ENCODE peak calls at places on chromosomes 16 and 17, in seven cellular contexts. One of them, this sample, is unnamed.

GRCh38 chr17:44345497-44346026 is 460 bp downstream of the GRN start:
- DNase-seq in NCI-H1105 treated with DMSO at 0.1 percent for 48 hours: peak
- DNase-seq in AG04450: no peak
- DNase-seq in HFFc6: peak
- DNase-seq in stimulated activated effector memory CD8-positive, alpha-beta T cell treated with anti-CD3 and anti-CD28 coated beads, Interleukin-12 subunit alpha, Interleukin-12 subunit beta, amount 100 ng/mL, for 72 hours: peak
- DNase-seq in dorsolateral prefrontal cortex: peak
- DNase-seq in activated CD4-positive, CD25-positive, alpha-beta regulatory T cell: no peak
- DNase-seq in this sample: no peak

GRCh38 chr17:63275318-63275967 is 170.7 kb downstream of the CYB561 start:
- DNase-seq in NCI-H1105 treated with DMSO at 0.1 percent for 48 hours: no peak
- DNase-seq in AG04450: peak
- DNase-seq in HFFc6: peak
- DNase-seq in stimulated activated effector memory CD8-positive, alpha-beta T cell treated with anti-CD3 and anti-CD28 coated beads, Interleukin-12 subunit alpha, Interleukin-12 subunit beta, amount 100 ng/mL, for 72 hours: no peak
- DNase-seq in dorsolateral prefrontal cortex: no peak
- DNase-seq in activated CD4-positive, CD25-positive, alpha-beta regulatory T cell: no peak
- DNase-seq in this sample: peak

GRCh38 chr16:30989469-30990047 is 4.6 kb downstream of the HSD3B7 start:
- DNase-seq in NCI-H1105 treated with DMSO at 0.1 percent for 48 hours: no peak
- DNase-seq in AG04450: no peak
- DNase-seq in HFFc6: no peak
- DNase-seq in stimulated activated effector memory CD8-positive, alpha-beta T cell treated with anti-CD3 and anti-CD28 coated beads, Interleukin-12 subunit alpha, Interleukin-12 subunit beta, amount 100 ng/mL, for 72 hours: no peak
- DNase-seq in dorsolateral prefrontal cortex: no peak
- DNase-seq in activated CD4-positive, CD25-positive, alpha-beta regulatory T cell: no peak
- DNase-seq in this sample: no peak

GRCh38 chr17:80169784-80170500 is at the start of gene CARD14:
- DNase-seq in NCI-H1105 treated with DMSO at 0.1 percent for 48 hours: no peak
- DNase-seq in AG04450: no peak
- DNase-seq in HFFc6: no peak
- DNase-seq in stimulated activated effector memory CD8-positive, alpha-beta T cell treated with anti-CD3 and anti-CD28 coated beads, Interleukin-12 subunit alpha, Interleukin-12 subunit beta, amount 100 ng/mL, for 72 hours: no peak
- DNase-seq in dorsolateral prefrontal cortex: no peak
- DNase-seq in activated CD4-positive, CD25-positive, alpha-beta regulatory T cell: no peak
- DNase-seq in this sample: no peak

GRCh38 chr17:50037321-50038107 is 18.4 kb upstream of the ITGA3 start:
- DNase-seq in NCI-H1105 treated with DMSO at 0.1 percent for 48 hours: no peak
- DNase-seq in AG04450: no peak
- DNase-seq in HFFc6: peak
- DNase-seq in stimulated activated effector memory CD8-positive, alpha-beta T cell treated with anti-CD3 and anti-CD28 coated beads, Interleukin-12 subunit alpha, Interleukin-12 subunit beta, amount 100 ng/mL, for 72 hours: no peak
- DNase-seq in dorsolateral prefrontal cortex: no peak
- DNase-seq in activated CD4-positive, CD25-positive, alpha-beta regulatory T cell: no peak
- DNase-seq in this sample: no peak

GRCh38 chr17:58755577-58756245 is at the start of gene PPM1E:
- DNase-seq in NCI-H1105 treated with DMSO at 0.1 percent for 48 hours: peak
- DNase-seq in AG04450: no peak
- DNase-seq in HFFc6: no peak
- DNase-seq in stimulated activated effector memory CD8-positive, alpha-beta T cell treated with anti-CD3 and anti-CD28 coated beads, Interleukin-12 subunit alpha, Interleukin-12 subunit beta, amount 100 ng/mL, for 72 hours: peak
- DNase-seq in dorsolateral prefrontal cortex: peak
- DNase-seq in activated CD4-positive, CD25-positive, alpha-beta regulatory T cell: no peak
- DNase-seq in this sample: no peak

GRCh38 chr17:51722994-51723393 is 435.5 kb downstream of the CA10 start:
- DNase-seq in NCI-H1105 treated with DMSO at 0.1 percent for 48 hours: no peak
- DNase-seq in AG04450: no peak
- DNase-seq in HFFc6: no peak
- DNase-seq in stimulated activated effector memory CD8-positive, alpha-beta T cell treated with anti-CD3 and anti-CD28 coated beads, Interleukin-12 subunit alpha, Interleukin-12 subunit beta, amount 100 ng/mL, for 72 hours: no peak
- DNase-seq in dorsolateral prefrontal cortex: no peak
- DNase-seq in activated CD4-positive, CD25-positive, alpha-beta regulatory T cell: no peak
- DNase-seq in this sample: no peak

GRCh38 chr17:49031965-49032928 is 35.1 kb downstream of the IGF2BP1 start:
- DNase-seq in NCI-H1105 treated with DMSO at 0.1 percent for 48 hours: peak
- DNase-seq in AG04450: peak
- DNase-seq in HFFc6: peak
- DNase-seq in stimulated activated effector memory CD8-positive, alpha-beta T cell treated with anti-CD3 and anti-CD28 coated beads, Interleukin-12 subunit alpha, Interleukin-12 subunit beta, amount 100 ng/mL, for 72 hours: peak
- DNase-seq in dorsolateral prefrontal cortex: no peak
- DNase-seq in activated CD4-positive, CD25-positive, alpha-beta regulatory T cell: no peak
- DNase-seq in this sample: peak

GRCh38 chr17:21213491-21214014 is 408 bp downstream of the TMEM11 start:
- DNase-seq in NCI-H1105 treated with DMSO at 0.1 percent for 48 hours: peak
- DNase-seq in AG04450: no peak
- DNase-seq in HFFc6: no peak
- DNase-seq in stimulated activated effector memory CD8-positive, alpha-beta T cell treated with anti-CD3 and anti-CD28 coated beads, Interleukin-12 subunit alpha, Interleukin-12 subunit beta, amount 100 ng/mL, for 72 hours: no peak
- DNase-seq in dorsolateral prefrontal cortex: no peak
- DNase-seq in activated CD4-positive, CD25-positive, alpha-beta regulatory T cell: no peak
- DNase-seq in this sample: no peak

GRCh38 chr16:67150833-67151396 is at the start of gene B3GNT9:
- DNase-seq in NCI-H1105 treated with DMSO at 0.1 percent for 48 hours: peak
- DNase-seq in AG04450: peak
- DNase-seq in HFFc6: peak
- DNase-seq in stimulated activated effector memory CD8-positive, alpha-beta T cell treated with anti-CD3 and anti-CD28 coated beads, Interleukin-12 subunit alpha, Interleukin-12 subunit beta, amount 100 ng/mL, for 72 hours: peak
- DNase-seq in dorsolateral prefrontal cortex: peak
- DNase-seq in activated CD4-positive, CD25-positive, alpha-beta regulatory T cell: no peak
- DNase-seq in this sample: no peak

GRCh38 chr17:38719284-38719942 is 10.7 kb upstream of the CISD3 start:
- DNase-seq in NCI-H1105 treated with DMSO at 0.1 percent for 48 hours: no peak
- DNase-seq in AG04450: no peak
- DNase-seq in HFFc6: no peak
- DNase-seq in stimulated activated effector memory CD8-positive, alpha-beta T cell treated with anti-CD3 and anti-CD28 coated beads, Interleukin-12 subunit alpha, Interleukin-12 subunit beta, amount 100 ng/mL, for 72 hours: no peak
- DNase-seq in dorsolateral prefrontal cortex: no peak
- DNase-seq in activated CD4-positive, CD25-positive, alpha-beta regulatory T cell: no peak
- DNase-seq in this sample: no peak

GRCh38 chr17:79042421-79043190 is 18.6 kb downstream of the C1QTNF1 start:
- DNase-seq in NCI-H1105 treated with DMSO at 0.1 percent for 48 hours: peak
- DNase-seq in AG04450: no peak
- DNase-seq in HFFc6: peak
- DNase-seq in stimulated activated effector memory CD8-positive, alpha-beta T cell treated with anti-CD3 and anti-CD28 coated beads, Interleukin-12 subunit alpha, Interleukin-12 subunit beta, amount 100 ng/mL, for 72 hours: peak
- DNase-seq in dorsolateral prefrontal cortex: peak
- DNase-seq in activated CD4-positive, CD25-positive, alpha-beta regulatory T cell: peak
- DNase-seq in this sample: no peak

GRCh38 chr17:33140413-33141099 is 148.9 kb downstream of the SPACA3 start:
- DNase-seq in NCI-H1105 treated with DMSO at 0.1 percent for 48 hours: peak
- DNase-seq in AG04450: no peak
- DNase-seq in HFFc6: no peak
- DNase-seq in stimulated activated effector memory CD8-positive, alpha-beta T cell treated with anti-CD3 and anti-CD28 coated beads, Interleukin-12 subunit alpha, Interleukin-12 subunit beta, amount 100 ng/mL, for 72 hours: no peak
- DNase-seq in dorsolateral prefrontal cortex: no peak
- DNase-seq in activated CD4-positive, CD25-positive, alpha-beta regulatory T cell: no peak
- DNase-seq in this sample: no peak

GRCh38 chr17:38915639-38915995 is 9.8 kb upstream of the LASP1NB start:
- DNase-seq in NCI-H1105 treated with DMSO at 0.1 percent for 48 hours: no peak
- DNase-seq in AG04450: no peak
- DNase-seq in HFFc6: no peak
- DNase-seq in stimulated activated effector memory CD8-positive, alpha-beta T cell treated with anti-CD3 and anti-CD28 coated beads, Interleukin-12 subunit alpha, Interleukin-12 subunit beta, amount 100 ng/mL, for 72 hours: no peak
- DNase-seq in dorsolateral prefrontal cortex: peak
- DNase-seq in activated CD4-positive, CD25-positive, alpha-beta regulatory T cell: no peak
- DNase-seq in this sample: no peak

GRCh38 chr17:3843935-3844516 is 2.0 kb downstream of the NCBP3 start:
- DNase-seq in NCI-H1105 treated with DMSO at 0.1 percent for 48 hours: peak
- DNase-seq in AG04450: no peak
- DNase-seq in HFFc6: peak
- DNase-seq in stimulated activated effector memory CD8-positive, alpha-beta T cell treated with anti-CD3 and anti-CD28 coated beads, Interleukin-12 subunit alpha, Interleukin-12 subunit beta, amount 100 ng/mL, for 72 hours: no peak
- DNase-seq in dorsolateral prefrontal cortex: no peak
- DNase-seq in activated CD4-positive, CD25-positive, alpha-beta regulatory T cell: no peak
- DNase-seq in this sample: no peak

GRCh38 chr17:64340557-64340956 is 50.1 kb downstream of the PECAM1 start:
- DNase-seq in NCI-H1105 treated with DMSO at 0.1 percent for 48 hours: no peak
- DNase-seq in AG04450: no peak
- DNase-seq in HFFc6: no peak
- DNase-seq in stimulated activated effector memory CD8-positive, alpha-beta T cell treated with anti-CD3 and anti-CD28 coated beads, Interleukin-12 subunit alpha, Interleukin-12 subunit beta, amount 100 ng/mL, for 72 hours: no peak
- DNase-seq in dorsolateral prefrontal cortex: no peak
- DNase-seq in activated CD4-positive, CD25-positive, alpha-beta regulatory T cell: no peak
- DNase-seq in this sample: no peak

GRCh38 chr16:35750701-35751104 is 2291.3 kb downstream of the TP53TG3F start:
- DNase-seq in NCI-H1105 treated with DMSO at 0.1 percent for 48 hours: no peak
- DNase-seq in AG04450: no peak
- DNase-seq in HFFc6: no peak
- DNase-seq in stimulated activated effector memory CD8-positive, alpha-beta T cell treated with anti-CD3 and anti-CD28 coated beads, Interleukin-12 subunit alpha, Interleukin-12 subunit beta, amount 100 ng/mL, for 72 hours: no peak
- DNase-seq in dorsolateral prefrontal cortex: no peak
- DNase-seq in activated CD4-positive, CD25-positive, alpha-beta regulatory T cell: no peak
- DNase-seq in this sample: no peak

GRCh38 chr16:77951788-77952187 is 70.6 kb upstream of the CLEC3A start:
- DNase-seq in NCI-H1105 treated with DMSO at 0.1 percent for 48 hours: peak
- DNase-seq in AG04450: no peak
- DNase-seq in HFFc6: no peak
- DNase-seq in stimulated activated effector memory CD8-positive, alpha-beta T cell treated with anti-CD3 and anti-CD28 coated beads, Interleukin-12 subunit alpha, Interleukin-12 subunit beta, amount 100 ng/mL, for 72 hours: no peak
- DNase-seq in dorsolateral prefrontal cortex: no peak
- DNase-seq in activated CD4-positive, CD25-positive, alpha-beta regulatory T cell: no peak
- DNase-seq in this sample: no peak

GRCh38 chr17:18324140-18325049 is 9.3 kb downstream of the SMCR8 start:
- DNase-seq in NCI-H1105 treated with DMSO at 0.1 percent for 48 hours: no peak
- DNase-seq in AG04450: no peak
- DNase-seq in HFFc6: no peak
- DNase-seq in stimulated activated effector memory CD8-positive, alpha-beta T cell treated with anti-CD3 and anti-CD28 coated beads, Interleukin-12 subunit alpha, Interleukin-12 subunit beta, amount 100 ng/mL, for 72 hours: no peak
- DNase-seq in dorsolateral prefrontal cortex: no peak
- DNase-seq in activated CD4-positive, CD25-positive, alpha-beta regulatory T cell: no peak
- DNase-seq in this sample: no peak

GRCh38 chr16:19001788-19002187 is 18.1 kb downstream of the TMC7 start:
- DNase-seq in NCI-H1105 treated with DMSO at 0.1 percent for 48 hours: no peak
- DNase-seq in AG04450: no peak
- DNase-seq in HFFc6: peak
- DNase-seq in stimulated activated effector memory CD8-positive, alpha-beta T cell treated with anti-CD3 and anti-CD28 coated beads, Interleukin-12 subunit alpha, Interleukin-12 subunit beta, amount 100 ng/mL, for 72 hours: no peak
- DNase-seq in dorsolateral prefrontal cortex: peak
- DNase-seq in activated CD4-positive, CD25-positive, alpha-beta regulatory T cell: no peak
- DNase-seq in this sample: no peak

GRCh38 chr17:19482571-19482970 is 51.1 kb upstream of the SLC47A1 start:
- DNase-seq in NCI-H1105 treated with DMSO at 0.1 percent for 48 hours: no peak
- DNase-seq in AG04450: no peak
- DNase-seq in HFFc6: peak
- DNase-seq in stimulated activated effector memory CD8-positive, alpha-beta T cell treated with anti-CD3 and anti-CD28 coated beads, Interleukin-12 subunit alpha, Interleukin-12 subunit beta, amount 100 ng/mL, for 72 hours: no peak
- DNase-seq in dorsolateral prefrontal cortex: no peak
- DNase-seq in activated CD4-positive, CD25-positive, alpha-beta regulatory T cell: no peak
- DNase-seq in this sample: no peak

GRCh38 chr17:81665205-81666091 is 957 bp downstream of the OXLD1 start:
- DNase-seq in NCI-H1105 treated with DMSO at 0.1 percent for 48 hours: no peak
- DNase-seq in AG04450: no peak
- DNase-seq in HFFc6: no peak
- DNase-seq in stimulated activated effector memory CD8-positive, alpha-beta T cell treated with anti-CD3 and anti-CD28 coated beads, Interleukin-12 subunit alpha, Interleukin-12 subunit beta, amount 100 ng/mL, for 72 hours: peak
- DNase-seq in dorsolateral prefrontal cortex: no peak
- DNase-seq in activated CD4-positive, CD25-positive, alpha-beta regulatory T cell: peak
- DNase-seq in this sample: no peak

GRCh38 chr16:48385272-48385953 is at the start of gene SIAH1:
- DNase-seq in NCI-H1105 treated with DMSO at 0.1 percent for 48 hours: peak
- DNase-seq in AG04450: no peak
- DNase-seq in HFFc6: peak
- DNase-seq in stimulated activated effector memory CD8-positive, alpha-beta T cell treated with anti-CD3 and anti-CD28 coated beads, Interleukin-12 subunit alpha, Interleukin-12 subunit beta, amount 100 ng/mL, for 72 hours: peak
- DNase-seq in dorsolateral prefrontal cortex: peak
- DNase-seq in activated CD4-positive, CD25-positive, alpha-beta regulatory T cell: peak
- DNase-seq in this sample: no peak

GRCh38 chr16:57935904-57936303 is 35.0 kb downstream of the CNGB1 start:
- DNase-seq in NCI-H1105 treated with DMSO at 0.1 percent for 48 hours: no peak
- DNase-seq in AG04450: no peak
- DNase-seq in HFFc6: no peak
- DNase-seq in stimulated activated effector memory CD8-positive, alpha-beta T cell treated with anti-CD3 and anti-CD28 coated beads, Interleukin-12 subunit alpha, Interleukin-12 subunit beta, amount 100 ng/mL, for 72 hours: no peak
- DNase-seq in dorsolateral prefrontal cortex: no peak
- DNase-seq in activated CD4-positive, CD25-positive, alpha-beta regulatory T cell: no peak
- DNase-seq in this sample: no peak

GRCh38 chr16:89586218-89586617 is 10.7 kb downstream of the CPNE7 start:
- DNase-seq in NCI-H1105 treated with DMSO at 0.1 percent for 48 hours: no peak
- DNase-seq in AG04450: no peak
- DNase-seq in HFFc6: no peak
- DNase-seq in stimulated activated effector memory CD8-positive, alpha-beta T cell treated with anti-CD3 and anti-CD28 coated beads, Interleukin-12 subunit alpha, Interleukin-12 subunit beta, amount 100 ng/mL, for 72 hours: no peak
- DNase-seq in dorsolateral prefrontal cortex: no peak
- DNase-seq in activated CD4-positive, CD25-positive, alpha-beta regulatory T cell: no peak
- DNase-seq in this sample: no peak

GRCh38 chr17:9802294-9802693 is 10.9 kb upstream of the DHRS7C start:
- DNase-seq in NCI-H1105 treated with DMSO at 0.1 percent for 48 hours: no peak
- DNase-seq in AG04450: no peak
- DNase-seq in HFFc6: peak
- DNase-seq in stimulated activated effector memory CD8-positive, alpha-beta T cell treated with anti-CD3 and anti-CD28 coated beads, Interleukin-12 subunit alpha, Interleukin-12 subunit beta, amount 100 ng/mL, for 72 hours: no peak
- DNase-seq in dorsolateral prefrontal cortex: no peak
- DNase-seq in activated CD4-positive, CD25-positive, alpha-beta regulatory T cell: no peak
- DNase-seq in this sample: no peak

GRCh38 chr16:31428277-31428597 is at the start of gene COX6A2:
- DNase-seq in NCI-H1105 treated with DMSO at 0.1 percent for 48 hours: no peak
- DNase-seq in AG04450: no peak
- DNase-seq in HFFc6: no peak
- DNase-seq in stimulated activated effector memory CD8-positive, alpha-beta T cell treated with anti-CD3 and anti-CD28 coated beads, Interleukin-12 subunit alpha, Interleukin-12 subunit beta, amount 100 ng/mL, for 72 hours: no peak
- DNase-seq in dorsolateral prefrontal cortex: no peak
- DNase-seq in activated CD4-positive, CD25-positive, alpha-beta regulatory T cell: no peak
- DNase-seq in this sample: no peak

GRCh38 chr16:66247516-66248089 is 118.9 kb upstream of the CDH5 start:
- DNase-seq in NCI-H1105 treated with DMSO at 0.1 percent for 48 hours: peak
- DNase-seq in AG04450: no peak
- DNase-seq in HFFc6: peak
- DNase-seq in stimulated activated effector memory CD8-positive, alpha-beta T cell treated with anti-CD3 and anti-CD28 coated beads, Interleukin-12 subunit alpha, Interleukin-12 subunit beta, amount 100 ng/mL, for 72 hours: no peak
- DNase-seq in dorsolateral prefrontal cortex: no peak
- DNase-seq in activated CD4-positive, CD25-positive, alpha-beta regulatory T cell: no peak
- DNase-seq in this sample: no peak

GRCh38 chr17:28204751-28205150 is 114.2 kb upstream of the TMEM97 start:
- DNase-seq in NCI-H1105 treated with DMSO at 0.1 percent for 48 hours: no peak
- DNase-seq in AG04450: no peak
- DNase-seq in HFFc6: peak
- DNase-seq in stimulated activated effector memory CD8-positive, alpha-beta T cell treated with anti-CD3 and anti-CD28 coated beads, Interleukin-12 subunit alpha, Interleukin-12 subunit beta, amount 100 ng/mL, for 72 hours: no peak
- DNase-seq in dorsolateral prefrontal cortex: no peak
- DNase-seq in activated CD4-positive, CD25-positive, alpha-beta regulatory T cell: no peak
- DNase-seq in this sample: no peak

GRCh38 chr16:22054847-22055590 is 37.3 kb upstream of the VWA3A start:
- DNase-seq in NCI-H1105 treated with DMSO at 0.1 percent for 48 hours: no peak
- DNase-seq in AG04450: no peak
- DNase-seq in HFFc6: no peak
- DNase-seq in stimulated activated effector memory CD8-positive, alpha-beta T cell treated with anti-CD3 and anti-CD28 coated beads, Interleukin-12 subunit alpha, Interleukin-12 subunit beta, amount 100 ng/mL, for 72 hours: no peak
- DNase-seq in dorsolateral prefrontal cortex: no peak
- DNase-seq in activated CD4-positive, CD25-positive, alpha-beta regulatory T cell: no peak
- DNase-seq in this sample: no peak

GRCh38 chr16:50688083-50688482 is 5.3 kb upstream of the NOD2 start:
- DNase-seq in NCI-H1105 treated with DMSO at 0.1 percent for 48 hours: no peak
- DNase-seq in AG04450: no peak
- DNase-seq in HFFc6: no peak
- DNase-seq in stimulated activated effector memory CD8-positive, alpha-beta T cell treated with anti-CD3 and anti-CD28 coated beads, Interleukin-12 subunit alpha, Interleukin-12 subunit beta, amount 100 ng/mL, for 72 hours: no peak
- DNase-seq in dorsolateral prefrontal cortex: no peak
- DNase-seq in activated CD4-positive, CD25-positive, alpha-beta regulatory T cell: no peak
- DNase-seq in this sample: no peak

GRCh38 chr17:1229354-1229890 is 40.8 kb upstream of the BHLHA9 start:
- DNase-seq in NCI-H1105 treated with DMSO at 0.1 percent for 48 hours: no peak
- DNase-seq in AG04450: no peak
- DNase-seq in HFFc6: no peak
- DNase-seq in stimulated activated effector memory CD8-positive, alpha-beta T cell treated with anti-CD3 and anti-CD28 coated beads, Interleukin-12 subunit alpha, Interleukin-12 subunit beta, amount 100 ng/mL, for 72 hours: peak
- DNase-seq in dorsolateral prefrontal cortex: no peak
- DNase-seq in activated CD4-positive, CD25-positive, alpha-beta regulatory T cell: no peak
- DNase-seq in this sample: no peak

GRCh38 chr16:86573215-86573614 is 5.1 kb upstream of the FOXL1 start:
- DNase-seq in NCI-H1105 treated with DMSO at 0.1 percent for 48 hours: no peak
- DNase-seq in AG04450: no peak
- DNase-seq in HFFc6: no peak
- DNase-seq in stimulated activated effector memory CD8-positive, alpha-beta T cell treated with anti-CD3 and anti-CD28 coated beads, Interleukin-12 subunit alpha, Interleukin-12 subunit beta, amount 100 ng/mL, for 72 hours: no peak
- DNase-seq in dorsolateral prefrontal cortex: no peak
- DNase-seq in activated CD4-positive, CD25-positive, alpha-beta regulatory T cell: no peak
- DNase-seq in this sample: no peak

This sample was measured in brain pericyte.